ENCODE peak calls at places on chromosomes 3 and 15, in nine cellular contexts. K is fibroblast of mammary gland, C is AG04450, V is GM06990, H is IMR-90, N is coronary artery, D is kidney epithelial cell, Q is fibroblast of pulmonary artery, R is BE2C. A is an unnamed sample.

GRCh38 chr3:197007296-197007940 is 22.2 kb downstream of the MELTF start:
- DNase-seq in K (no peak), N (no peak), H (no peak), D (no peak), C (no peak), R (no peak), Q (no peak), V (no peak), A (no peak)

GRCh38 chr3:37030573-37030972 is 37.3 kb downstream of the MLH1 start:
- DNase-seq in H (no peak), V (no peak), Q (no peak), D (no peak), N (no peak), R (no peak), K (no peak), C (no peak), A (no peak)

GRCh38 chr15:51403072-51403878 is 61.8 kb downstream of the GLDN start:
- DNase-seq in D (no peak), N (no peak), Q (peak), C (peak), V (no peak), K (peak), R (peak), H (peak), A (no peak)

GRCh38 chr15:68658151-68658550 is 79.4 kb downstream of the CORO2B start:
- DNase-seq in V (no peak), C (no peak), D (no peak), R (no peak), Q (no peak), N (peak), K (no peak), H (no peak), A (no peak)

GRCh38 chr3:15553749-15554148 is 32.2 kb upstream of the COLQ start:
- DNase-seq in N (no peak), Q (no peak), R (no peak), H (no peak), D (no peak), K (no peak), C (no peak), V (no peak), A (no peak)

GRCh38 chr3:124920718-124921117 is 13.8 kb downstream of the MUC13 start:
- DNase-seq in D (no peak), R (no peak), Q (no peak), K (no peak), V (no peak), H (no peak), N (no peak), C (no peak), A (no peak)

GRCh38 chr15:76337047-76337738 is 620 bp downstream of the ISL2 start:
- DNase-seq in H (peak), C (no peak), Q (peak), K (no peak), R (no peak), V (no peak), D (no peak), N (no peak), A (no peak)

GRCh38 chr15:101827257-101827656 is 15.3 kb downstream of the OR4F15 start:
- DNase-seq in C (peak), R (no peak), N (no peak), Q (no peak), D (no peak), V (no peak), K (peak), H (peak), A (no peak)

GRCh38 chr3:47016934-47017435 is 37.5 kb downstream of the NBEAL2 start:
- DNase-seq in D (peak), Q (peak), N (no peak), C (peak), R (no peak), K (peak), H (peak), V (no peak), A (no peak)

GRCh38 chr15:46735115-46735514 is 982.2 kb upstream of the SEMA6D start:
- DNase-seq in V (no peak), Q (no peak), R (no peak), H (no peak), K (no peak), N (no peak), D (no peak), C (no peak), A (no peak)

GRCh38 chr3:131485116-131485515 is 17.7 kb downstream of the MRPL3 start:
- DNase-seq in D (no peak), R (no peak), H (no peak), Q (no peak), V (no peak), K (peak), C (no peak), N (no peak), A (no peak)

GRCh38 chr3:169241928-169242751 is 421.4 kb downstream of the MECOM start:
- DNase-seq in N (no peak), Q (peak), D (no peak), K (peak), V (no peak), H (peak), C (no peak), R (peak), A (no peak)

GRCh38 chr3:87025636-87026035 is 34.7 kb upstream of the VGLL3 start:
- DNase-seq in D (no peak), K (peak), N (no peak), C (no peak), R (no peak), V (no peak), Q (no peak), H (no peak), A (no peak)

GRCh38 chr15:60583946-60584345 is 105.0 kb upstream of the ICE2 start:
- DNase-seq in Q (no peak), N (no peak), R (no peak), D (no peak), V (no peak), K (no peak), C (no peak), H (no peak), A (no peak)

GRCh38 chr3:160451602-160452001 is 2.0 kb upstream of the TRIM59 start:
- DNase-seq in N (no peak), D (no peak), H (no peak), V (no peak), Q (no peak), K (no peak), R (no peak), C (no peak), A (no peak)

GRCh38 chr15:66252411-66253295 is 897 bp downstream of the MEGF11 start:
- DNase-seq in D (no peak), R (peak), V (peak), C (no peak), H (no peak), Q (peak), K (peak), N (no peak), A (no peak)

GRCh38 chr15:60557157-60557556 is 78.2 kb upstream of the ICE2 start:
- DNase-seq in K (no peak), Q (no peak), N (no peak), D (no peak), V (peak), C (no peak), H (peak), R (no peak), A (no peak)

GRCh38 chr3:7682822-7683229 is 818.8 kb upstream of the LMCD1 start:
- DNase-seq in K (peak), H (peak), N (no peak), C (peak), Q (peak), R (no peak), D (peak), V (no peak), A (no peak)

GRCh38 chr3:6654670-6655069 is 206.2 kb upstream of the GRM7 start:
- DNase-seq in Q (no peak), V (no peak), N (no peak), D (no peak), R (no peak), K (no peak), H (no peak), C (no peak), A (no peak)

GRCh38 chr3:112741956-112742355 is 101.0 kb upstream of the CCDC80 start:
- DNase-seq in V (no peak), H (no peak), K (no peak), D (no peak), Q (no peak), C (no peak), N (no peak), R (no peak), A (no peak)

GRCh38 chr3:20128378-20128777 is 57.6 kb downstream of the SGO1 start:
- DNase-seq in D (no peak), C (no peak), V (no peak), H (no peak), K (no peak), N (no peak), Q (no peak), R (no peak), A (no peak)

GRCh38 chr3:189202583-189202982 is 30.8 kb downstream of the TPRG1 start:
- DNase-seq in V (no peak), H (no peak), N (no peak), D (no peak), K (no peak), Q (no peak), R (no peak), C (no peak), A (no peak)

GRCh38 chr3:9826815-9827574 is 16.8 kb downstream of the RPUSD3 start:
- DNase-seq in C (no peak), Q (peak), H (no peak), V (no peak), D (no peak), N (no peak), R (peak), K (peak), A (no peak)
- TF ChIP-seq CTCF in C (peak), Q (no peak), H (peak), V (peak), D (peak), N (no peak), R (peak), K (peak), A (peak)

GRCh38 chr3:24447836-24448235 is 46.8 kb downstream of the THRB start:
- DNase-seq in K (no peak), Q (no peak), N (no peak), V (no peak), D (no peak), C (no peak), R (no peak), H (no peak), A (no peak)

GRCh38 chr3:24450142-24450932 is 44.3 kb downstream of the THRB start:
- DNase-seq in D (no peak), H (no peak), N (no peak), C (no peak), R (no peak), Q (no peak), K (peak), V (no peak), A (no peak)

GRCh38 chr3:24454393-24454792 is 40.3 kb downstream of the THRB start:
- DNase-seq in K (no peak), C (no peak), N (no peak), Q (no peak), R (no peak), D (no peak), V (no peak), H (no peak), A (no peak)

GRCh38 chr3:24454862-24455261 is 39.8 kb downstream of the THRB start:
- DNase-seq in R (no peak), C (no peak), H (no peak), V (no peak), N (no peak), Q (no peak), K (no peak), D (no peak), A (no peak)

DNA sequence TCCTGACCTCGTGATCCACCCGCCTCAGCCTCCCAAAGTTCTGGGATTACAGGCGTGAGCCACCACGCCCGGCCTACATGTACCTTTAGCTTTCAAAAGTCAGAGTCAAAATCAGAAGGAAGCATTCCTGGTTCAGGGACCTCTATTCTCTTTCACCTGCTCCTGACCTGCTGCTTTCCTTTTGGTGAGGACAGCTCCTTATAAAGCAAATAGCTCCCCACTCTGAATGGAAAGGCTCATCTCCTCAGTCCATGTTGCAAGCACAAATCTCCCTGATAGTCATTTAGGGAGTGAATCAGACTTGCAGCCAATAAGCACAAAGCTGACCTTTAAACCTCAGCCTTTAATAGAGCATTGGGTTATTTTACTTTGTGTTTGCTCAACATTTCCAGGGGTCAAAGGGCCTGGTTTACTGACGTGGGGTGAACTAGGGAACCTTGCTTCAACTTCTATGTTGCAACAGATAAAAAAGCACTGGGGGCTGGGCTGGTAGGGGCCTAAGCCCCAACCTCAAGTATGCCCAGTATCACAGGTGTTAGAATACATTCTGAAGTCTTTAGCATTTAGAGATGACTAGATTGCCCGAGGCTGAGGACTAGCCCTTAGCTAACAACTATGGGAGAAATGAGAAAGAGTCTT is 43.1 kb downstream of the THRB start:
- DNase-seq in V (no peak), D (no peak), H (no peak), N (no peak), R (no peak), C (no peak), K (peak), Q (no peak), A (no peak)
- H3K4me3 ChIP-seq in V (no peak), D (no peak), H (no peak), N (no peak), R (no peak), C (no peak), K (no peak), Q (no peak), A (no peak)

GRCh38 chr15:58839485-58839884 is 68.4 kb downstream of the MINDY2 start:
- DNase-seq in N (no peak), C (no peak), H (peak), K (peak), V (no peak), D (no peak), R (no peak), Q (peak), A (no peak)
- TF ChIP-seq CTCF in N (no peak), C (peak), H (peak), K (peak), V (peak), D (no peak), R (peak), Q (peak), A (peak)

GRCh38 chr3:42119558-42120355 is 28.6 kb downstream of the TRAK1 start:
- DNase-seq in D (no peak), R (no peak), N (no peak), C (no peak), V (no peak), K (no peak), H (no peak), Q (no peak), A (no peak)

GRCh38 chr3:42123824-42124500 is 32.8 kb downstream of the TRAK1 start:
- DNase-seq in H (no peak), R (no peak), C (no peak), D (no peak), K (no peak), V (no peak), Q (no peak), N (no peak), A (no peak)

GRCh38 chr3:42122261-42123011 is 31.3 kb downstream of the TRAK1 start:
- DNase-seq in C (no peak), H (no peak), N (no peak), R (no peak), K (peak), D (no peak), V (no peak), Q (no peak), A (no peak)

GRCh38 chr3:42120866-42121265 is 29.7 kb downstream of the TRAK1 start:
- DNase-seq in D (no peak), Q (no peak), N (no peak), V (no peak), C (no peak), R (no peak), H (peak), K (no peak), A (no peak)

DNA sequence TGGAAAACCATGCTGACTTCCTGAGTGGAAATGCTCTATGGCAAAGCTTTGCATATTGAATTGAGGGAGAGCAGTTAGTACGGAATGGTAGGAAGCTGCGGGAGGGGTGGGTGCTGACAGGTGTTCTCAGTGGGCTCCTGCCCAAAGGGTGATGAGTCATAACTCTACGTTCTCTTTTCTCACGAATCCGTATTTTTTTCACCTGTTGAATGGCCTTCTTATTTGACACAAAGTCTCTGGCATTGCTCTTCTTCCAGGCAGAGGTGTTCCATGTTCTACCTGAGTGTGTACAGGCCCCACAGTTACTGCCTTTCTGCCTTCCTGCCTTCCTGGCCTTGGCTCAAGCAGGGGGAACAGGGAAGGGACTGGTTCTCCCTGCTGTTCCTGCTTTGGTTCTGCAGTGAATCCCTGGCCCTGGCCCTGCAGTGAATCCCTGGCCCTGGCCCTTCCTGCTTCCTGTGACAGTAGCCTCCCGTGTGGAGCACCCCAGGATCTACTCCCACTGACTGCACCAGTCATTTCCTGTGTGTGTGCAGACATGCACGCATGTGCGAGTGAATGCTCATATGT is 31.9 kb downstream of the TRAK1 start:
- DNase-seq in Q (peak), R (no peak), H (peak), D (no peak), K (peak), C (no peak), N (no peak), V (peak), A (no peak)
- H3K4me3 ChIP-seq in Q (no peak), R (no peak), H (no peak), D (no peak), K (no peak), C (no peak), N (no peak), V (peak), A (peak)

DNA sequence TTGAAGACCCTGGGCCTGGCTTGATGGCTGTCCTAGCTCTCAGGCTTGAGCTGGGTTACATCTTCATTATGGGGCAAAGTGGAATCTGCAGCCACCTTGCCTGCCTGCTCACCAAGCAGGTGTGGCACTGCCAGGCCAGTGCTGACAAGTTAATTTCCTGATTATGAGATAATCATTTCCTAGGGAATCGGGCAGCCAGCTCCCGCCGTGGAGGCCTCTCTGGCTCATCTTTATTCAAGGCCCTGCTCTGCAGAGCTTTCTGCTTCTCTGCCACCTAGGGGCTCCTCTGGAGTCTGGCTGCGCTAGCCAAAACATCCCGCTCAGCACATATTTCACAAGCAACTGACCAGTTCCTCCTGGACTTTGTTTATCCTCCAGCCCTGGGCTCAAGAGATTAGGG is 9.9 kb downstream of the LOXL1 start:
- DNase-seq in C (no peak), H (peak), R (no peak), Q (peak), N (no peak), V (no peak), D (no peak), K (peak), A (no peak)
- TF ChIP-seq CTCF in C (peak), H (peak), R (peak), Q (peak), N (no peak), V (no peak), D (peak), K (peak), A (no peak)